ENCODE peak calls at places on chromosomes 12 and 14, in nine cellular contexts. One of them, this sample, is unnamed.

GRCh38 chr14:72876021-72876709 is 17.7 kb downstream of the DPF3 start:
- DNase-seq in AG04450: no peak
- DNase-seq in uterus: no peak
- DNase-seq in GM20000: no peak
- DNase-seq in AG09309: no peak
- DNase-seq in lower leg skin: no peak
- DNase-seq in HCT116: no peak
- DNase-seq in fibroblast of pulmonary artery: no peak
- DNase-seq in NB4: no peak
- DNase-seq in this sample: no peak

GRCh38 chr12:124681779-124682391 is 114.5 kb upstream of the NCOR2 start:
- DNase-seq in AG04450: no peak
- DNase-seq in uterus: peak; percentile 79
- DNase-seq in GM20000: no peak
- DNase-seq in AG09309: no peak
- DNase-seq in lower leg skin: peak; percentile 65
- DNase-seq in HCT116: no peak
- DNase-seq in fibroblast of pulmonary artery: peak; percentile 87
- DNase-seq in NB4: no peak
- DNase-seq in this sample: peak; percentile 97

GRCh38 chr14:29925736-29926135 is 1.9 kb downstream of the PRKD1 start:
- DNase-seq in AG04450: no peak
- DNase-seq in uterus: no peak
- DNase-seq in GM20000: no peak
- DNase-seq in AG09309: no peak
- DNase-seq in lower leg skin: no peak
- DNase-seq in HCT116: no peak
- DNase-seq in fibroblast of pulmonary artery: peak; percentile 37
- DNase-seq in NB4: no peak
- DNase-seq in this sample: peak; percentile 52

GRCh38 chr14:80275208-80275850 is 64.0 kb upstream of the DIO2 start:
- DNase-seq in AG04450: no peak
- DNase-seq in uterus: no peak
- DNase-seq in GM20000: no peak
- DNase-seq in AG09309: peak; percentile 17
- DNase-seq in lower leg skin: no peak
- DNase-seq in HCT116: no peak
- DNase-seq in fibroblast of pulmonary artery: peak; percentile 70
- DNase-seq in NB4: no peak
- DNase-seq in this sample: peak; percentile 30

GRCh38 chr12:56189918-56190694 is 823 bp upstream of the SMARCC2 start:
- DNase-seq in AG04450: peak; percentile 70
- DNase-seq in uterus: peak; percentile 86
- DNase-seq in GM20000: peak; percentile 77
- DNase-seq in AG09309: peak; percentile 35
- DNase-seq in lower leg skin: peak; percentile 81
- DNase-seq in HCT116: peak; percentile 90
- DNase-seq in fibroblast of pulmonary artery: peak; percentile 84
- DNase-seq in NB4: peak; percentile 90
- DNase-seq in this sample: peak; percentile 87

GRCh38 chr14:85241022-85241880 is 288.7 kb upstream of the FLRT2 start:
- DNase-seq in AG04450: no peak
- DNase-seq in uterus: no peak
- DNase-seq in GM20000: no peak
- DNase-seq in AG09309: no peak
- DNase-seq in lower leg skin: no peak
- DNase-seq in HCT116: no peak
- DNase-seq in fibroblast of pulmonary artery: peak; percentile 46
- DNase-seq in NB4: no peak
- DNase-seq in this sample: no peak

GRCh38 chr14:72796935-72797334 is 97.0 kb downstream of the DPF3 start:
- DNase-seq in AG04450: no peak
- DNase-seq in uterus: no peak
- DNase-seq in GM20000: no peak
- DNase-seq in AG09309: no peak
- DNase-seq in lower leg skin: no peak
- DNase-seq in HCT116: no peak
- DNase-seq in fibroblast of pulmonary artery: no peak
- DNase-seq in NB4: no peak
- DNase-seq in this sample: no peak

GRCh38 chr12:29145372-29146170 is 3.5 kb upstream of the FAR2 start:
- DNase-seq in AG04450: no peak
- DNase-seq in uterus: no peak
- DNase-seq in GM20000: no peak
- DNase-seq in AG09309: no peak
- DNase-seq in lower leg skin: no peak
- DNase-seq in HCT116: no peak
- DNase-seq in fibroblast of pulmonary artery: no peak
- DNase-seq in NB4: no peak
- DNase-seq in this sample: no peak

GRCh38 chr12:87233636-87234035 is 795.6 kb downstream of the C12orf50 start:
- DNase-seq in AG04450: no peak
- DNase-seq in uterus: no peak
- DNase-seq in GM20000: no peak
- DNase-seq in AG09309: no peak
- DNase-seq in lower leg skin: no peak
- DNase-seq in HCT116: no peak
- DNase-seq in fibroblast of pulmonary artery: peak; percentile 40
- DNase-seq in NB4: no peak
- DNase-seq in this sample: peak; percentile 17

GRCh38 chr12:2169964-2170363 is 117.2 kb downstream of the CACNA1C start:
- DNase-seq in AG04450: no peak
- DNase-seq in uterus: no peak
- DNase-seq in GM20000: no peak
- DNase-seq in AG09309: no peak
- DNase-seq in lower leg skin: no peak
- DNase-seq in HCT116: no peak
- DNase-seq in fibroblast of pulmonary artery: no peak
- DNase-seq in NB4: no peak
- DNase-seq in this sample: peak; percentile 76

GRCh38 chr14:42855159-42855558 is 1248.5 kb downstream of the LRFN5 start:
- DNase-seq in AG04450: no peak
- DNase-seq in uterus: no peak
- DNase-seq in GM20000: no peak
- DNase-seq in AG09309: no peak
- DNase-seq in lower leg skin: no peak
- DNase-seq in HCT116: no peak
- DNase-seq in fibroblast of pulmonary artery: peak; percentile 31
- DNase-seq in NB4: no peak
- DNase-seq in this sample: peak; percentile 2

GRCh38 chr14:78737606-78738005 is 567.4 kb downstream of the NRXN3 start:
- DNase-seq in AG04450: no peak
- DNase-seq in uterus: no peak
- DNase-seq in GM20000: no peak
- DNase-seq in AG09309: no peak
- DNase-seq in lower leg skin: no peak
- DNase-seq in HCT116: no peak
- DNase-seq in fibroblast of pulmonary artery: no peak
- DNase-seq in NB4: no peak
- DNase-seq in this sample: no peak
- TF ChIP-seq CTCF in AG04450: no peak
- TF ChIP-seq CTCF in uterus: no peak
- TF ChIP-seq CTCF in GM20000: no peak
- TF ChIP-seq CTCF in AG09309: no peak
- TF ChIP-seq CTCF in lower leg skin: no peak
- TF ChIP-seq CTCF in HCT116: no peak
- TF ChIP-seq CTCF in fibroblast of pulmonary artery: no peak
- TF ChIP-seq CTCF in NB4: no peak
- TF ChIP-seq CTCF in this sample: no peak

DNA sequence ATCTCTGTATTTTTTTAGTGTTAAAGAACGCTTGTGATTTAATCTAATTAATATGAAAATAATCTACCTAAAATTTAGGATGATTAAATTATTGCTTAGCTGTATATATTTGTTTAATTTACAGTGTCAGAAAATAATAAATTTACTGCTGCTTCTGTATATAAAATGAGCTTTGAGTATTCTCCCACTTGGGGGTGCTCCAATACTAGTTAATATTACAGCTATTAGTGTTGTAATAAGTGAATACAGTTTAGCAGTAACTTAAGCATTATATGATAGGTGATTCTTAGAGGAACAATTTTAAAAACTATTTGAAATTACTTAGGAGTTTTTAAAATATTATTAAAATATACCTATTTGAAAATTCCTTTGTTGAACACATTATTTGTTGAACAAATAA is 62.2 kb downstream of the PAPOLA start:
- DNase-seq in AG04450: no peak
- DNase-seq in uterus: no peak
- DNase-seq in GM20000: no peak
- DNase-seq in AG09309: no peak
- DNase-seq in lower leg skin: no peak
- DNase-seq in HCT116: no peak
- DNase-seq in fibroblast of pulmonary artery: peak; percentile 21
- DNase-seq in NB4: no peak
- DNase-seq in this sample: peak; percentile 14
- TF ChIP-seq CTCF in AG04450: peak; percentile 9
- TF ChIP-seq CTCF in uterus: no peak
- TF ChIP-seq CTCF in GM20000: no peak
- TF ChIP-seq CTCF in AG09309: no peak
- TF ChIP-seq CTCF in lower leg skin: no peak
- TF ChIP-seq CTCF in HCT116: no peak
- TF ChIP-seq CTCF in fibroblast of pulmonary artery: peak; percentile 4
- TF ChIP-seq CTCF in NB4: no peak
- TF ChIP-seq CTCF in this sample: no peak

DNA sequence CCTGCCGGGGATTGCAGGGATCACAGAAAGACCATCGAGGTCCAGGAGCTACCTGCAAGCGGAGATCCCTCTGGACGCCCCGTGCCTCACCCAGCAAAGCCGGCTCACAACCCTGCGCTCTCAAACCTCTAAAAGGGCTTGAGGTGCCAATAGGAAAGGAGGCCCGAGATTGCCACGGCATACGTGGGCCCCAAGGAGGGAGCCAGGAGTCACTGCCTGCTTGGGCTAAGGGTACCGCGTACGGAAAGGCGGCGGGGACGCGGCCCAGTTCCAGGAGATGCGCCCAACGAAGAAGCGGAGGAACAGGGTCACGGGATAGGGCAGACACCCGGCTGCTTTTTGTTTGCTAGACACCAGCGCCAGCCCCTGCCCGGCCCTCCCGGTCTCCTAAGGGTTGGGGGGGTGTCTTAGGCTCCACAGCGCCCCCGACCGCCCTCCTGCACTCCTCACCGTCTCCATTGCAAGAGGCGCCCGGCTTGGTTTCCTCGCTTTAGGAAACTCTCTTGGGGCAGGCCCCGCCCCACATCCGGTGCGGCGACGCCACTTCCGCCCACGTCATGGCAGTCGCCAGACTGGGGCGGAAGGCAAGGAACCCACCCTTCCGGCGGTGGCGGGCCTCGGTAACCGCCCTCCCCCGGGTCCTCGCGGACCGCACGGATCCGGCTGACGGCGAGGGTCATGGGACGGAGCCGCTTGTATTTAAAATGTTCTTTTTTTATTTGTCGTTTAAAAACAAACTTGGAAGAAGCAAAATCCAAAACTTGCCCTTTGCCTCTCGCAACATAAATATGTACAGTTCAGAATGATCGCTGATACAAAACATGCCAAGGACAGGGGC is at the start of gene PRKAG1:
- DNase-seq in AG04450: peak; percentile 92
- DNase-seq in uterus: peak; percentile 94
- DNase-seq in GM20000: peak; percentile 98
- DNase-seq in AG09309: peak; percentile 86
- DNase-seq in lower leg skin: peak; percentile 95
- DNase-seq in HCT116: peak; percentile 93
- DNase-seq in fibroblast of pulmonary artery: peak; percentile 98
- DNase-seq in NB4: peak; percentile 100
- DNase-seq in this sample: peak; percentile 95
- TF ChIP-seq CTCF in AG04450: peak; percentile 63
- TF ChIP-seq CTCF in uterus: peak; percentile 36
- TF ChIP-seq CTCF in GM20000: peak; percentile 51
- TF ChIP-seq CTCF in AG09309: peak; percentile 69
- TF ChIP-seq CTCF in lower leg skin: no peak
- TF ChIP-seq CTCF in HCT116: peak; percentile 42
- TF ChIP-seq CTCF in fibroblast of pulmonary artery: peak; percentile 42
- TF ChIP-seq CTCF in NB4: peak; percentile 47
- TF ChIP-seq CTCF in this sample: peak; percentile 43

GRCh38 chr14:59187802-59188460 is 536 bp upstream of the DAAM1 start:
- DNase-seq in AG04450: no peak
- DNase-seq in uterus: peak; percentile 43
- DNase-seq in GM20000: peak; percentile 10
- DNase-seq in AG09309: no peak
- DNase-seq in lower leg skin: no peak
- DNase-seq in HCT116: no peak
- DNase-seq in fibroblast of pulmonary artery: no peak
- DNase-seq in NB4: peak; percentile 67
- DNase-seq in this sample: no peak

GRCh38 chr14:59189822-59190368 is 1.4 kb downstream of the DAAM1 start:
- DNase-seq in AG04450: peak; percentile 78
- DNase-seq in uterus: peak; percentile 86
- DNase-seq in GM20000: peak; percentile 82
- DNase-seq in AG09309: peak; percentile 67
- DNase-seq in lower leg skin: peak; percentile 87
- DNase-seq in HCT116: peak; percentile 69
- DNase-seq in fibroblast of pulmonary artery: peak; percentile 92
- DNase-seq in NB4: peak; percentile 74
- DNase-seq in this sample: peak; percentile 90

GRCh38 chr14:59188461-59189280 is at the start of gene DAAM1:
- DNase-seq in AG04450: peak; percentile 95
- DNase-seq in uterus: peak; percentile 99
- DNase-seq in GM20000: peak; percentile 92
- DNase-seq in AG09309: peak; percentile 92
- DNase-seq in lower leg skin: peak; percentile 98
- DNase-seq in HCT116: peak; percentile 93
- DNase-seq in fibroblast of pulmonary artery: peak; percentile 99
- DNase-seq in NB4: peak; percentile 98
- DNase-seq in this sample: peak; percentile 97

GRCh38 chr14:59189281-59189821 is 884 bp downstream of the DAAM1 start:
- DNase-seq in AG04450: no peak
- DNase-seq in uterus: peak; percentile 43
- DNase-seq in GM20000: peak; percentile 30
- DNase-seq in AG09309: no peak
- DNase-seq in lower leg skin: peak; percentile 38
- DNase-seq in HCT116: no peak
- DNase-seq in fibroblast of pulmonary artery: peak; percentile 24
- DNase-seq in NB4: peak; percentile 50
- DNase-seq in this sample: no peak

DNA sequence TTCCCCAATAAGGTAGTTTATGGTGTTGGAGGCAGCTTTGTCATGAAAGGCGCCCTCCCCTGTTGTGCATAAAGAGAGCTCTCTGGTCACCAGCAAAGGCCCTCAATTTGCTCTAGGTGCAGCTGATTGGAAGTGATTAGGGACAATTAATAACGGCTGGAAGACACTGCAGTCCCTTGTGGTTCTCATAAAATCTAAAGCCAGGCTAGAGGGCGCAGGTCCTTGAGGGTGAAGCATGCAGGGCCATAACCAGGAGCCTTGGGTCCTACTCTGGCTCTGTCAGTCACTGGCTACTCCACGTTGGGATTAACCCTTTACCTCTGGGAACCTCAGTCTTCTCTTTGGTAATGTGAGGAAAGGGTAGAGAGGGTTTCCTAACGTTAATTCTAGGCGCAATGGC is 1.9 kb downstream of the DAAM1 start:
- DNase-seq in AG04450: no peak
- DNase-seq in uterus: peak; percentile 25
- DNase-seq in GM20000: peak; percentile 41
- DNase-seq in AG09309: no peak
- DNase-seq in lower leg skin: no peak
- DNase-seq in HCT116: no peak
- DNase-seq in fibroblast of pulmonary artery: peak; percentile 25
- DNase-seq in NB4: peak; percentile 18
- DNase-seq in this sample: peak; percentile 20
- TF ChIP-seq CTCF in AG04450: peak; percentile 16
- TF ChIP-seq CTCF in uterus: no peak
- TF ChIP-seq CTCF in GM20000: no peak
- TF ChIP-seq CTCF in AG09309: peak; percentile 14
- TF ChIP-seq CTCF in lower leg skin: no peak
- TF ChIP-seq CTCF in HCT116: no peak
- TF ChIP-seq CTCF in fibroblast of pulmonary artery: peak; percentile 18
- TF ChIP-seq CTCF in NB4: no peak
- TF ChIP-seq CTCF in this sample: peak; percentile 9